ENCODE peak calls at places on chromosomes 16 and 17, in nine cellular contexts. M is effector memory CD4-positive, alpha-beta T cell; C is PC-3; B is progenitor cell of endocrine pancreas; O is putamen; G is iris pigment epithelial cell; K is T-cell; Z is immature natural killer cell; A is hypothalamus. H is an unnamed sample.

GRCh38 chr17:77887464-77888241 is 70.8 kb upstream of the TNRC6C start:
- DNase-seq in M (peak), C (no peak), B (no peak), O (peak), G (peak), K (peak), Z (peak), A (peak), H (peak)

GRCh38 chr17:74599023-74599399 is 6.9 kb upstream of the CD300LD start:
- DNase-seq in M (no peak), C (no peak), B (no peak), O (peak), G (no peak), K (no peak), Z (no peak), A (no peak), H (no peak)

GRCh38 chr17:7932483-7932891 is 481 bp downstream of the CNTROB start:
- DNase-seq in M (no peak), C (peak), B (no peak), O (no peak), G (peak), K (no peak), Z (no peak), A (peak), H (peak)

GRCh38 chr17:2854662-2855061 is 58.4 kb downstream of the RAP1GAP2 start:
- DNase-seq in M (no peak), C (peak), B (no peak), O (no peak), G (no peak), K (no peak), Z (no peak), A (no peak), H (no peak)

GRCh38 chr16:24428751-24429150 is 110.6 kb upstream of the RBBP6 start:
- DNase-seq in M (no peak), C (no peak), B (no peak), O (no peak), G (no peak), K (no peak), Z (no peak), A (no peak), H (no peak)

GRCh38 chr17:4642286-4642685 is 808 bp upstream of the ALOX15 start:
- DNase-seq in M (no peak), C (no peak), B (no peak), O (no peak), G (no peak), K (no peak), Z (no peak), A (no peak), H (no peak)

GRCh38 chr16:29290631-29291247 is 115.8 kb downstream of the NPIPB11 start:
- DNase-seq in M (peak), C (peak), B (no peak), O (peak), G (peak), K (peak), Z (peak), A (peak), H (peak)

GRCh38 chr16:82183004-82183397 is 13.0 kb upstream of the MPHOSPH6 start:
- DNase-seq in M (no peak), C (no peak), B (no peak), O (no peak), G (peak), K (no peak), Z (no peak), A (no peak), H (no peak)

GRCh38 chr17:72021417-72022041 is 99.3 kb upstream of the SOX9 start:
- DNase-seq in M (no peak), C (no peak), B (no peak), O (no peak), G (no peak), K (no peak), Z (no peak), A (no peak), H (no peak)

GRCh38 chr17:42891539-42892152 is 9.0 kb upstream of the G6PC1 start:
- DNase-seq in M (no peak), C (no peak), B (no peak), O (no peak), G (peak), K (no peak), Z (no peak), A (peak), H (peak)

GRCh38 chr16:49019081-49019633 is 262.5 kb downstream of the CBLN1 start:
- DNase-seq in M (no peak), C (no peak), B (no peak), O (no peak), G (peak), K (no peak), Z (no peak), A (no peak), H (no peak)

GRCh38 chr17:66637491-66637890 is 197.4 kb upstream of the CACNG5 start:
- DNase-seq in M (no peak), C (no peak), B (no peak), O (no peak), G (no peak), K (no peak), Z (no peak), A (no peak), H (no peak)

GRCh38 chr16:17339764-17340541 is 130.8 kb downstream of the XYLT1 start:
- DNase-seq in M (no peak), C (no peak), B (no peak), O (no peak), G (no peak), K (no peak), Z (no peak), A (no peak), H (no peak)

GRCh38 chr17:76370261-76370993 is 14.0 kb upstream of the SPHK1 start:
- DNase-seq in M (no peak), C (peak), B (no peak), O (no peak), G (peak), K (no peak), Z (no peak), A (no peak), H (peak)

GRCh38 chr17:78096093-78096492 is 32.5 kb downstream of the TMC6 start:
- DNase-seq in M (no peak), C (no peak), B (no peak), O (no peak), G (no peak), K (no peak), Z (no peak), A (no peak), H (no peak)

GRCh38 chr16:21260870-21261791 is 17.0 kb downstream of the CRYM start:
- DNase-seq in M (no peak), C (peak), B (no peak), O (no peak), G (peak), K (no peak), Z (no peak), A (no peak), H (peak)

GRCh38 chr17:60392845-60393702 is 1.1 kb upstream of the USP32 start:
- DNase-seq in M (no peak), C (peak), B (no peak), O (peak), G (peak), K (no peak), Z (peak), A (no peak), H (peak)

GRCh38 chr16:85650864-85651811 is 37.6 kb downstream of the GINS2 start:
- DNase-seq in M (no peak), C (no peak), B (no peak), O (peak), G (peak), K (no peak), Z (peak), A (peak), H (no peak)